ENCODE peak calls at places on chromosomes 7 and 10, in seven cellular contexts. Z, V, E, B, O, D and H are unnamed samples.

GRCh38 chr10:79047875-79048638 is 20.7 kb upstream of the ZMIZ1 start:
- DNase-seq in E (no peak), B (no peak), Z (peak), V (no peak), D (no peak), O (no peak), H (no peak)

GRCh38 chr10:17147884-17148494 is 18.4 kb upstream of the CUBN start:
- DNase-seq in Z (no peak), D (peak), B (no peak), V (no peak), E (no peak), O (no peak), H (no peak)

GRCh38 chr10:69242037-69242843 is 22.1 kb downstream of the HKDC1 start:
- DNase-seq in Z (no peak), D (no peak), V (no peak), E (no peak), O (no peak), B (no peak), H (no peak)

GRCh38 chr10:124993728-124994451 is 52.0 kb downstream of the ZRANB1 start:
- DNase-seq in Z (peak), D (no peak), B (peak), E (no peak), V (no peak), O (no peak), H (no peak)

GRCh38 chr7:150941983-150942590 is 36.0 kb downstream of the KCNH2 start:
- DNase-seq in Z (peak), B (no peak), O (no peak), E (no peak), D (no peak), V (no peak), H (no peak)

GRCh38 chr10:108789911-108790310 is 1133.4 kb downstream of the XPNPEP1 start:
- DNase-seq in Z (no peak), O (no peak), B (no peak), D (peak), E (no peak), V (no peak), H (peak)

GRCh38 chr7:37833107-37833817 is 15.1 kb upstream of the NME8 start:
- DNase-seq in Z (no peak), B (no peak), O (no peak), D (peak), V (peak), E (peak), H (peak)

GRCh38 chr7:138875794-138876193 is 77.8 kb upstream of the ATP6V0A4 start:
- DNase-seq in E (no peak), D (peak), Z (no peak), B (no peak), V (no peak), O (no peak), H (peak)

GRCh38 chr7:40570218-40570617 is 435.4 kb downstream of the SUGCT start:
- DNase-seq in V (no peak), B (no peak), Z (no peak), E (no peak), D (peak), O (no peak), H (no peak)

GRCh38 chr7:94888542-94888941 is 18.9 kb upstream of the PPP1R9A start:
- DNase-seq in Z (no peak), V (peak), B (no peak), D (no peak), E (peak), O (no peak), H (no peak)

GRCh38 chr10:79264942-79265341 is 82.3 kb upstream of the PPIF start:
- DNase-seq in B (no peak), E (no peak), D (peak), V (no peak), O (no peak), Z (no peak), H (no peak)

GRCh38 chr7:48781783-48782182 is 142.6 kb upstream of the CDC14C start:
- DNase-seq in Z (no peak), B (no peak), D (no peak), O (no peak), V (no peak), E (no peak), H (no peak)

GRCh38 chr7:69645683-69646082 is 47.4 kb downstream of the AUTS2 start:
- DNase-seq in D (no peak), Z (no peak), O (no peak), V (no peak), B (no peak), E (no peak), H (no peak)

GRCh38 chr10:96565774-96566173 is 21.0 kb downstream of the TM9SF3 start:
- DNase-seq in E (no peak), D (peak), B (no peak), Z (no peak), O (no peak), V (peak), H (no peak)

GRCh38 chr10:71638087-71638576 is 81.4 kb downstream of the C10orf105 start:
- DNase-seq in D (no peak), E (no peak), Z (peak), B (no peak), V (no peak), O (no peak), H (no peak)
- TF ChIP-seq POLR2A in D (no peak), E (no peak), Z (peak), B (no peak), V (no peak), O (no peak), H (no peak)

GRCh38 chr7:30421647-30422196 is 56.9 kb downstream of the NOD1 start:
- DNase-seq in O (no peak), E (no peak), D (no peak), B (no peak), Z (no peak), V (no peak), H (no peak)

GRCh38 chr7:30422922-30423321 is 55.7 kb downstream of the NOD1 start:
- DNase-seq in V (peak), O (no peak), D (peak), B (no peak), E (no peak), Z (no peak), H (no peak)

GRCh38 chr7:30427296-30428080 is 51.1 kb downstream of the NOD1 start:
- DNase-seq in O (no peak), D (no peak), Z (no peak), V (no peak), B (no peak), E (no peak), H (no peak)

GRCh38 chr7:30424536-30424935 is 54.0 kb downstream of the NOD1 start:
- DNase-seq in E (no peak), O (no peak), Z (no peak), V (no peak), D (no peak), B (peak), H (no peak)

GRCh38 chr7:30423793-30424505 is 54.6 kb downstream of the NOD1 start:
- DNase-seq in Z (no peak), E (no peak), D (no peak), O (no peak), B (no peak), V (no peak), H (no peak)
- TF ChIP-seq POLR2A in Z (no peak), E (no peak), D (no peak), O (no peak), B (no peak), V (no peak), H (no peak)

DNA sequence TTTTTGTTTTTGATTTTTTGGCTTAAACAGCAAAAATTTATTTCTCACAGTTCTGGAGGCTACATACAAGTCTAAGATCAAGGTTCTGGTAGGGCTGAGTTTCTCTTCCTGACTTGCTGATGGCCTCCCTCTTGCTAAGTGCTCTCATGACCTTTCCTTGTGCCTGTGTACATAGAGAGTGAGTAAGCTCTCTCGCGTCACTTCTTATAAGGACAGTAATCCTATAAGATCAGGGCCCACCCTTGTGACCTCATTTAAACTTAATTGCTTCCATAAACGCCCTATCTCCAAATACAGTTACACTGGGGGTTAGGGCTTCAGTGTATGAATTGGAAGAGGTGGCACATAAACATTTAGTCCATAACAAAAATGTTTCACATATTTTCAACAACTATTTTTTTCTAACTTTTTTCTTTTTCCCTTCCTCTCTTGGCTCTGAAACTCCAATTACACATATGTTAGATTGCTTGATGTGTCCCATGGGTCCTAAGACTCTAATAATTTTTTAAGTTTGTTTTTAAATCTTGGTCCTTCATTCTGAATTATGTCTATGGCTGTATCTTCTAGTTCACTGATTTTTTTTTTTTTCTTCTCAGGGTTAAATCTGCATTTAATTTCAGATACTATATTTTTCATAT is 149.8 kb downstream of the HBP1 start:
- DNase-seq in Z (no peak), O (no peak), B (no peak), V (no peak), E (peak), D (peak), H (no peak)
- TF ChIP-seq POLR2A in Z (no peak), O (no peak), B (no peak), V (no peak), E (no peak), D (no peak), H (no peak)

DNA sequence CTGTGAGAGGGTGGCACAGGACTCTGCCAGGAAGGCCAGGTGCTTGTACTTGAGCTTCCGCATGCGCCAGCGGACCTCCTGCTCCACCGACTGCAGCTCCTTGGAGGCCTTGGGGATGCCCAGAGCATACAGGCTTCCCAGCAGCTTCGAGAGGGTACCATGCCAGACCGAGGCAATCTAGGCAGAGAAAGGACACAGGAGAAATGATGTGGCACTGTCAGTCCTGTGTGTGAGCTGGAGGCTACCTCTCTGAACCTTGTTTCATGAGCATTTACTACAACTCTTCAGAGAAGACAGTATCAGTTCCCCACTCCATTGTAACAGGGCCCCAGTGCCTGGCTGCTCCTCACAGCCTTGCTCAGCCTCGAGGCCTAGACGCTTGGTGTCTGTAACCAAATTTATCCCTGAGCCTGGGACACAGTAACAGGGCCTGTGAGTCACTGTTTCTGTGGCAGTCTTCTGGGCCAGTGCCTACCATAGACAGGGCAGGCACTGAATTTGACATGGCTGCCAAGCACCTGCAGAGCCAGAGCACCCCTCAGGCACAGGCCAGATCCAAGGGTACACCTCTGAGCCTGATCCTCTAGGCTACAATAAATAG is 5.8 kb downstream of the TBRG4 start:
- DNase-seq in E (no peak), V (no peak), B (no peak), D (no peak), O (peak), Z (no peak), H (no peak)
- TF ChIP-seq POLR2A in E (no peak), V (no peak), B (no peak), D (no peak), O (no peak), Z (no peak), H (no peak)

DNA sequence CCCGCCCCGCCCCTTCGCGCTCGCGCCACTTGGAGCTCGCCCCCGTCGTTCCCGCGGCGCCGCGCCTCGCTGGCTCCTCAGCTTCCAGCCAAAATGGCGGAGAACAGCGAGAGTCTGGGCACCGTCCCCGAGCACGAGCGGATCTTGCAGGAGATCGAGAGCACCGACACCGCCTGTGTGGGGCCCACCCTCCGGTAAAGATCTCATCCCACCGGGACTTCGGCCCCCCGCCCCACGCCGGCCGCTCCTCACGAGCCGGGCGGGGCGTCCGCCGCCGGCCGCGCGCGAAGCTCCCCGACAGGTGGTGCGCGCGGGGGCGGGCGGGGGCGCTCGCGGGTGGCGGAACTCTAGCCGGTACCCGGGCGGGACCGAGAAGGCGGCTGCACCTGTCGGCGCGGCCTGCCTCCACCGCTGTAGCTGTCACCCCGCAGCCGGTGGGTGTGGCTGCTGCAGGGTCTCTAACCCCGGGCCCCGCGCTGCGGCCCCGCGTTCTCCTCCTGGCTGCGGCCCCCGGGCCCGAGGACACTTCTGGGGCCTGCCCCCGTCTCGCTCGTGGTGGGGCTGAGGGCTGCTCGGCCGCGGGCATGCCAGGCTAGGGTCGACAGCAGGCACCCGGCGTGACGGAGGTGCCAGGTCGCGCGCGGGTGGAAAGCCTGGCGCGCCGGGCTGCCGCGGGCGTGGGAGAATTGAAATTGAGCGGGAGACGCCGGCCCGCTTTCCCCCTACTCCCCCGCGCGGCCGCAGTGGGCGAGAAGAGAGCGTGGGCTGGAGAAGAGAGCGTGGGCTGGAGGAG is at the start of gene EXOC6:
- DNase-seq in V (peak), B (no peak), O (peak), Z (peak), D (peak), E (peak), H (peak)
- TF ChIP-seq POLR2A in V (peak), B (no peak), O (no peak), Z (peak), D (peak), E (peak), H (peak)

GRCh38 chr7:98281757-98282652 is 519 bp downstream of the BRI3 start:
- DNase-seq in E (no peak), V (peak), D (no peak), B (no peak), Z (peak), O (peak), H (no peak)
- TF ChIP-seq POLR2A in E (no peak), V (peak), D (peak), B (no peak), Z (peak), O (peak), H (peak)